ENCODE peak calls at places on chromosomes 1 and 21, in seven cellular contexts. H is HuH-7.5, K is AG10803, M is left ventricle myocardium inferior, O is fibroblast of gingiva, C is NCI-H1105 treated with DMSO at 0.1 percent for 48 hours, B is A549. Z is an unnamed sample.

GRCh38 chr21:46129846-46130651 is 25.3 kb downstream of the FTCD start:
- DNase-seq in B (no peak), K (no peak), M (peak; percentile 14), O (no peak), C (no peak), H (no peak), Z (no peak)

GRCh38 chr1:35539073-35539823 is 18.0 kb downstream of the KIAA0319L start:
- DNase-seq in M (no peak), O (peak; percentile 41), K (peak; percentile 63), C (no peak), B (no peak), H (no peak), Z (no peak)

GRCh38 chr1:83799474-83800085 is 199.4 kb downstream of the TTLL7 start:
- DNase-seq in O (peak; percentile 81), M (no peak), H (no peak), C (peak; percentile 47), B (no peak), K (peak; percentile 30), Z (no peak)

GRCh38 chr1:98054367-98054701 is 133.5 kb upstream of the DPYD start:
- DNase-seq in K (no peak), O (no peak), H (no peak), C (no peak), B (no peak), M (no peak), Z (no peak)

GRCh38 chr21:46308431-46308830 is 15.2 kb downstream of the C21orf58 start:
- DNase-seq in C (no peak), H (no peak), O (no peak), K (no peak), B (no peak), M (no peak), Z (no peak)

GRCh38 chr1:228405200-228405978 is 1.2 kb downstream of the TRIM11 start:
- DNase-seq in M (no peak), K (peak; percentile 31), C (no peak), H (no peak), O (no peak), B (no peak), Z (no peak)

GRCh38 chr1:26602378-26602959 is 72.9 kb downstream of the RPS6KA1 start:
- DNase-seq in B (peak; percentile 48), M (no peak), K (peak; percentile 61), C (peak; percentile 70), O (peak; percentile 40), H (peak; percentile 39), Z (peak; percentile 56)

GRCh38 chr1:83547903-83548302 is 451.0 kb downstream of the TTLL7 start:
- DNase-seq in O (peak; percentile 93), C (no peak), K (peak; percentile 48), B (no peak), M (no peak), H (no peak), Z (peak; percentile 83)

GRCh38 chr21:36856643-36857042 is 109.8 kb downstream of the HLCS start:
- DNase-seq in O (no peak), C (no peak), M (no peak), B (no peak), K (no peak), H (no peak), Z (no peak)

GRCh38 chr1:20164694-20165202 is 21.1 kb upstream of the UBXN10 start:
- DNase-seq in B (no peak), H (no peak), C (no peak), O (no peak), K (no peak), M (peak; percentile 52), Z (peak; percentile 62)

GRCh38 chr21:21156919-21157318 is 158.7 kb downstream of the NCAM2 start:
- DNase-seq in B (no peak), M (no peak), O (no peak), H (no peak), K (peak; percentile 5), C (no peak), Z (no peak)

GRCh38 chr1:240802271-240802670 is 190.3 kb upstream of the GREM2 start:
- DNase-seq in B (no peak), M (no peak), H (no peak), O (no peak), K (no peak), C (no peak), Z (no peak)

GRCh38 chr1:116805398-116805797 is 51.2 kb downstream of the CD2 start:
- DNase-seq in M (no peak), H (no peak), B (no peak), C (no peak), O (no peak), K (no peak), Z (no peak)

GRCh38 chr1:77516106-77516505 is 166.4 kb downstream of the ZZZ3 start:
- DNase-seq in B (no peak), K (no peak), O (no peak), M (no peak), H (no peak), C (no peak), Z (no peak)

GRCh38 chr1:228417061-228417460 is 400 bp upstream of the TRIM17 start:
- DNase-seq in B (no peak), M (no peak), O (no peak), H (no peak), C (no peak), K (no peak), Z (no peak)

GRCh38 chr21:44750675-44751025 is 39.3 kb upstream of the TSPEAR start:
- DNase-seq in H (no peak), B (no peak), M (no peak), O (no peak), C (no peak), K (no peak), Z (no peak)

GRCh38 chr1:110341146-110341871 is 2.1 kb downstream of the RBM15 start:
- DNase-seq in M (no peak), B (no peak), O (no peak), H (no peak), C (no peak), K (no peak), Z (peak; percentile 14)

GRCh38 chr1:38028105-38028591 is 15.6 kb downstream of the UTP11 start:
- DNase-seq in C (peak; percentile 3), M (no peak), O (no peak), K (no peak), B (no peak), H (no peak), Z (no peak)

GRCh38 chr21:14836950-14837349 is 227.8 kb downstream of the NRIP1 start:
- DNase-seq in H (no peak), C (no peak), M (no peak), O (no peak), K (no peak), B (no peak), Z (no peak)

GRCh38 chr1:200150721-200151120 is 123.2 kb downstream of the NR5A2 start:
- DNase-seq in K (peak; percentile 66), B (peak; percentile 95), H (peak; percentile 61), O (peak; percentile 62), C (no peak), M (no peak), Z (no peak)

GRCh38 chr1:65108025-65108692 is 39.8 kb upstream of the AK4 start:
- DNase-seq in B (no peak), C (no peak), K (no peak), O (no peak), M (no peak), H (no peak), Z (no peak)

GRCh38 chr1:161304927-161305871 is 4.6 kb downstream of the MPZ start:
- DNase-seq in H (no peak), K (no peak), O (no peak), B (no peak), M (no peak), C (no peak), Z (peak; percentile 25)

Z was measured in adrenal gland.